ENCODE peak calls at places on chromosomes 13 and 19, in five cellular contexts. A is activated CD8-positive, alpha-beta memory T cell treated with anti-CD3 and anti-CD28 coated beads for 4 hours; T is SW 1271; I is stimulated activated CD8-positive, alpha-beta memory T cell treated with anti-CD3 and anti-CD28 coated beads, Interleukin-4, amount 100 ng/mL, for 1 hour; W is astrocyte of the cerebellum. F is an unnamed sample.

GRCh38 chr13:110254151-110254679 is 52.7 kb downstream of the COL4A1 start:
- DNase-seq in A (no peak), T (no peak), I (no peak), W (no peak), F (no peak)

GRCh38 chr19:54164369-54165068 is 5.0 kb upstream of the LENG1 start:
- DNase-seq in W (no peak), T (no peak), I (peak; percentile 31), A (no peak), F (no peak)

GRCh38 chr19:33302175-33302973 is at the start of gene CEBPA:
- DNase-seq in A (peak; percentile 40), W (no peak), I (peak; percentile 29), T (peak; percentile 42), F (peak; percentile 4)

GRCh38 chr19:53892981-53893325 is 11.0 kb downstream of the PRKCG start:
- DNase-seq in T (no peak), W (no peak), I (no peak), A (no peak), F (no peak)

GRCh38 chr13:22161871-22162270 is 491.0 kb downstream of the FGF9 start:
- DNase-seq in A (no peak), W (no peak), I (no peak), T (no peak), F (no peak)

GRCh38 chr19:5058456-5059190 is 89.7 kb downstream of the KDM4B start:
- DNase-seq in A (no peak), W (no peak), I (no peak), T (no peak), F (no peak)

GRCh38 chr19:15570420-15570819 is 44.6 kb upstream of the CYP4F8 start:
- DNase-seq in I (no peak), T (no peak), A (no peak), W (no peak), F (no peak)

GRCh38 chr13:80469841-80470378 is 129.0 kb upstream of the SPRY2 start:
- DNase-seq in W (peak; percentile 13), T (peak; percentile 21), I (no peak), A (no peak), F (peak; percentile 7)

GRCh38 chr13:102033316-102033715 is 368.5 kb downstream of the FGF14 start:
- DNase-seq in A (no peak), I (no peak), W (no peak), T (no peak), F (no peak)

GRCh38 chr19:18100710-18101109 is 3.1 kb downstream of the MAST3 start:
- DNase-seq in A (no peak), T (no peak), I (no peak), W (no peak), F (no peak)